ENCODE peak calls at places on chromosomes 6 and 20, in six cellular contexts. Z is K562; W is CD4-positive, CD25-positive, alpha-beta regulatory T cell; B is uterus; M is mucosa of descending colon; E is trophoblast cell. Y is an unnamed sample.

GRCh38 chr6:97026298-97026697 is 101.8 kb downstream of the KLHL32 start:
- DNase-seq in W (no peak), Z (no peak), E (no peak), B (no peak), M (no peak), Y (no peak)

GRCh38 chr6:36118550-36119107 is 11.7 kb upstream of the MAPK13 start:
- DNase-seq in W (peak; percentile 93), E (peak; percentile 59), Z (peak; percentile 95), B (no peak), M (peak; percentile 59), Y (peak; percentile 89)

GRCh38 chr6:41040911-41041536 is 1.2 kb upstream of the TSPO2 start:
- DNase-seq in E (no peak), Z (peak; percentile 46), M (no peak), W (no peak), B (no peak), Y (no peak)

GRCh38 chr6:130843575-130844320 is 16.5 kb downstream of the SMLR1 start:
- DNase-seq in Z (no peak), E (no peak), M (peak; percentile 21), B (no peak), W (peak; percentile 68), Y (no peak)

GRCh38 chr6:33846226-33846625 is 42.4 kb upstream of the MLN start:
- DNase-seq in Z (no peak), B (no peak), M (no peak), E (no peak), W (no peak), Y (no peak)

GRCh38 chr6:158006331-158006730 is 24.7 kb downstream of the SYNJ2 start:
- DNase-seq in M (no peak), E (no peak), B (no peak), Z (no peak), W (no peak), Y (no peak)

GRCh38 chr20:10461495-10461894 is 26.4 kb downstream of the SLX4IP start:
- DNase-seq in E (no peak), B (no peak), M (peak; percentile 28), Z (no peak), W (no peak), Y (no peak)

GRCh38 chr6:137983269-137983668 is 116.2 kb downstream of the TNFAIP3 start:
- DNase-seq in Z (no peak), B (no peak), E (no peak), M (no peak), W (no peak), Y (no peak)

GRCh38 chr6:169722362-169723199 is 1.7 kb downstream of the PHF10 start:
- DNase-seq in Z (no peak), M (peak; percentile 56), W (no peak), B (peak; percentile 26), E (peak; percentile 50), Y (no peak)

GRCh38 chr6:79152269-79152737 is 74.2 kb upstream of the PHIP start:
- DNase-seq in W (no peak), E (no peak), M (no peak), Z (no peak), B (no peak), Y (no peak)

GRCh38 chr6:30769088-30769852 is 24.9 kb upstream of the IER3 start:
- DNase-seq in B (peak; percentile 83), M (no peak), Z (peak; percentile 93), E (peak; percentile 64), W (peak; percentile 66), Y (no peak)

GRCh38 chr20:60857708-60858107 is 394.4 kb upstream of the CDH4 start:
- DNase-seq in M (no peak), W (no peak), B (no peak), E (no peak), Z (no peak), Y (no peak)

GRCh38 chr20:1783245-1783644 is 112.0 kb upstream of the SIRPA start:
- DNase-seq in E (no peak), B (no peak), Z (no peak), W (no peak), M (no peak), Y (no peak)

GRCh38 chr6:122347251-122347650 is 52.2 kb upstream of the HSF2 start:
- DNase-seq in E (no peak), W (no peak), M (no peak), Z (no peak), B (no peak), Y (no peak)

GRCh38 chr6:31585531-31585930 is 546 bp upstream of the LST1 start:
- DNase-seq in B (no peak), E (no peak), W (peak; percentile 89), Z (peak; percentile 71), M (no peak), Y (no peak)

GRCh38 chr20:51022803-51023616 is at the start of gene KCNG1:
- DNase-seq in B (peak; percentile 62), M (peak; percentile 81), W (peak; percentile 48), Z (peak; percentile 91), E (peak; percentile 47), Y (no peak)

GRCh38 chr6:39452746-39453145 is 130.2 kb upstream of the KCNK16 start:
- DNase-seq in W (no peak), B (no peak), E (no peak), M (no peak), Z (no peak), Y (no peak)

GRCh38 chr20:56393133-56393472 is 658 bp downstream of the CSTF1 start:
- DNase-seq in Z (no peak), B (no peak), E (no peak), W (peak; percentile 79), M (no peak), Y (no peak)

GRCh38 chr20:18904624-18905023 is 91.0 kb downstream of the SCP2D1 start:
- DNase-seq in W (no peak), B (peak; percentile 21), Z (no peak), E (no peak), M (peak; percentile 36), Y (peak; percentile 72)

GRCh38 chr6:80638222-80639055 is 532.0 kb downstream of the BCKDHB start:
- DNase-seq in Z (no peak), B (no peak), E (peak; percentile 48), M (peak; percentile 19), W (peak; percentile 3), Y (no peak)

GRCh38 chr6:19691465-19692167 is 145.6 kb upstream of the ID4 start:
- DNase-seq in M (no peak), Z (no peak), W (no peak), E (no peak), B (no peak), Y (no peak)

GRCh38 chr6:54491431-54491830 is 183.2 kb downstream of the TINAG start:
- DNase-seq in E (peak; percentile 12), M (no peak), B (no peak), W (no peak), Z (no peak), Y (no peak)

GRCh38 chr6:32972353-32973143 is 4.2 kb downstream of the BRD2 start:
- DNase-seq in Z (peak; percentile 76), M (no peak), W (peak; percentile 64), E (no peak), B (peak; percentile 41), Y (no peak)

GRCh38 chr6:161301338-161301737 is 27.5 kb upstream of the AGPAT4 start:
- DNase-seq in B (peak; percentile 21), M (no peak), Z (no peak), W (no peak), E (peak; percentile 71), Y (peak; percentile 91)

GRCh38 chr6:159720708-159721107 is 6.6 kb upstream of the WTAP start:
- DNase-seq in M (peak; percentile 81), W (peak; percentile 81), Z (peak; percentile 51), E (peak; percentile 29), B (no peak), Y (no peak)

GRCh38 chr6:15101130-15101529 is 144.7 kb upstream of the JARID2 start:
- DNase-seq in B (no peak), W (no peak), E (no peak), M (no peak), Z (no peak), Y (no peak)

GRCh38 chr6:145532361-145532760 is 203.0 kb downstream of the EPM2A start:
- DNase-seq in Z (no peak), B (no peak), E (no peak), M (no peak), W (no peak), Y (no peak)

DNA sequence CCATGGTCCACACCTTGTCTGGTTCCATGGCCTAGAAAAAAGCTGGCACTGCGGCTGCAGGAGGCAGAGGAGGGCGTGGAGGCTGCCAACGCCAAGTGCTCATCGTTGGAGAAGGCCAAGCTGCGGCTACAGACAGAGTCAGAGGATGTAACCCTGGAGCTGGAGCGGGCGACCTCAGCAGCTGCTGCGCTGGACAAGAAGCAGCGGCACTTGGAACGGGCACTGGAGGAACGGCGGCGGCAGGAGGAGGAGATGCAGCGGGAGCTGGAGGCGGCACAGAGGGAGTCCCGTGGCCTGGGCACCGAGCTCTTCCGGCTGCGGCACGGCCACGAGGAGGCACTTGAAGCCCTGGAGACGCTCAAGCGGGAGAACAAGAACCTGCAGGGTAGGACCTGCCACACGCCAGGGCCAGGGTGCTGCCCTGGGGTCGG is 43.4 kb downstream of the MYH7B start:
- DNase-seq in Z (no peak), E (no peak), M (no peak), W (no peak), B (no peak), Y (no peak)
- H3K36me3 ChIP-seq in Z (peaks cover 80% of the 10 kb centered on the region), E (peaks cover 92% of the 10 kb centered on the region), M (peaks cover 14% of the 10 kb centered on the region), W (peaks cover 66% of the 10 kb centered on the region), B (no peaks in the 10 kb centered on the region), Y (peaks cover 100% of the 10 kb centered on the region)

GRCh38 chr6:7413151-7413823 is 23.7 kb downstream of the RIOK1 start:
- DNase-seq in M (no peak), E (peak; percentile 35), B (no peak), W (no peak), Z (no peak), Y (no peak)
- H3K36me3 ChIP-seq in M (no peaks in the 10 kb centered on the region), E (peaks cover 8% of the 10 kb centered on the region), B (no peaks in the 10 kb centered on the region), W (peaks cover 90% of the 10 kb centered on the region), Z (peaks cover 90% of the 10 kb centered on the region), Y (peaks cover 100% of the 10 kb centered on the region)

DNA sequence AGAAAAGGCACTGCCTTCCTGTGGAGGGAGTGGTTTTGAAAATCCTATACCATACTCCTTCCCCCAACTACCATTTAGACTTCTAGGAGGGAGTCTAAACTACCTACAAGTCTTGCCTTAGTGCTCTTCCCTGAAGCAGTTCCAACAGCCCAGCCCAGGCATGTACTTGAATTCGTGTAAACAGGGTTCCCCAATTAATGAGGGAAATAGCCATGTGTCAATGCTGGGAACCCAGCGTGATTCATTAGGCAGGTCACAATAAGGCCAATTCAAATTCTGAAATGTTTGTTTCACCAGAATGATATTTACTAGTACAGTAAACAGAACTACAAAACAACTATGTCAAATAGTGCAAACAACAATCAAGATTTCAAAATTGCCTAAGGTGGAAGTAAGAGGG is 39.2 kb upstream of the SGK1 start:
- DNase-seq in E (no peak), Z (no peak), W (no peak), M (no peak), B (no peak), Y (no peak)
- H3K36me3 ChIP-seq in E (no peaks in the 10 kb centered on the region), Z (no peaks in the 10 kb centered on the region), W (no peaks in the 10 kb centered on the region), M (no peaks in the 10 kb centered on the region), B (no peaks in the 10 kb centered on the region), Y (no peaks in the 10 kb centered on the region)

DNA sequence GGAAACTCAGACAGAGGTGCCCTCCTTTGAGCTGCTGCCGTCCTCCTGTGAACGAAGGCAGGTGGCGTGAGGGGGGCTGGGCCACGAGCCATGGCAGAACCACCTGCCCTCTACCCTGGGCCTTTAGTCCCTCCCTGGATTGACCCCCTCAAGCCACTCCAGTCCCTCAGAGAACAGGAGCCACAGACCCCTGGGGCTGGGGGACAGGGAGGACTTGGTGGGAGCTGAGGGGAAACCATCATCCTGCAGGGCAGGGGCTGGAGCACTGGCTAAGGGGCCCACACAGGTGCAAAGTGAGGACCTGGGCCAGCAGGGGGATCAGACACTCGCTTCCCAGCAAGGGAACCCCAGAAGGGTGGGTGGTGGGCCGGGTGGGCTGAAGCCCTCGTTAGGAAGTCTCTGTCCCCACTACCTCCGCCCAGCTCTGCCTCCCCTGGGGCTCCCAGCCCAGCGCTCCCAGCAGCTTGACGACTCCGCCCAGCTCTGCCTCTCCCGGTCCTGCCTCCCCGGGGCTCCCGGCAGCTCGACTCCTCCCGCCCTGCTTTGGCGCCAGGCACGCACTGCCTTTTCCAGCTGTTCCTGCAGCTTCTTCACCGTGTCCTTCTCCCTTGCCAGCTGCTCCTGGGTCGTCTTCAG is 44.4 kb downstream of the DSTN start:
- DNase-seq in Z (no peak), W (no peak), B (peak; percentile 87), M (peak; percentile 76), E (peak; percentile 38), Y (no peak)
- H3K36me3 ChIP-seq in Z (peaks cover 26% of the 10 kb centered on the region), W (no peaks in the 10 kb centered on the region), B (no peaks in the 10 kb centered on the region), M (peaks cover under 1% of the 10 kb centered on the region), E (peaks cover 78% of the 10 kb centered on the region), Y (peaks cover 52% of the 10 kb centered on the region)